ENCODE peak calls at places on chromosomes 5 and 9, in four cellular contexts. Y is tibial nerve, Z is MM.1S, U is GM12891. K is an unnamed sample.

GRCh38 chr9:124264812-124265211 is 7.1 kb downstream of the NEK6 start:
- DNase-seq in U (peak; percentile 50), Z (no peak), Y (no peak), K (no peak)

GRCh38 chr9:91419222-91420191 is 4.1 kb downstream of the NFIL3 start:
- DNase-seq in Z (peak; percentile 49), U (no peak), Y (no peak), K (no peak)

GRCh38 chr9:38346811-38347735 is 45.4 kb upstream of the ALDH1B1 start:
- DNase-seq in Y (no peak), U (no peak), Z (no peak), K (no peak)

GRCh38 chr5:78411596-78411995 is 51.2 kb downstream of the SCAMP1 start:
- DNase-seq in Z (no peak), Y (no peak), U (no peak), K (no peak)

GRCh38 chr5:153974813-153975163 is 63.9 kb downstream of the FAM114A2 start:
- DNase-seq in Z (no peak), Y (no peak), U (no peak), K (no peak)

GRCh38 chr5:67165524-67166459 is 30.8 kb downstream of the CD180 start:
- DNase-seq in Z (peak; percentile 82), U (peak; percentile 77), Y (peak; percentile 75), K (peak; percentile 26)

GRCh38 chr5:172939561-172939960 is 19.7 kb upstream of the RPL26L1 start:
- DNase-seq in Z (no peak), Y (no peak), U (no peak), K (peak; percentile 90)

GRCh38 chr9:33146298-33146697 is 20.8 kb downstream of the B4GALT1 start:
- DNase-seq in Y (no peak), U (no peak), Z (no peak), K (peak; percentile 46)

GRCh38 chr9:35570709-35571108 is 34.4 kb upstream of the TESK1 start:
- DNase-seq in U (no peak), Y (no peak), Z (no peak), K (no peak)

GRCh38 chr9:18788256-18788655 is 244.8 kb downstream of the SAXO1 start:
- DNase-seq in Z (no peak), Y (no peak), U (no peak), K (no peak)

K was measured in WERI-Rb-1.